ENCODE peak calls at places on chromosomes 2 and 18, in nine cellular contexts. One of them, this sample, is unnamed.

GRCh38 chr2:122034797-122035196 is 279.3 kb downstream of the TSN start:
- DNase-seq in Peyer's patch: no peak
- DNase-seq in uterus: no peak
- DNase-seq in MCF 10A: no peak
- DNase-seq in GM12878: peak; percentile 23
- DNase-seq in osteoblast: no peak
- DNase-seq in HFF-Myc: no peak
- DNase-seq in astrocyte of the spinal cord: no peak
- DNase-seq in retinal pigment epithelial cell: no peak
- DNase-seq in this sample: no peak

GRCh38 chr2:2787301-2787907 is 456.3 kb upstream of the MYT1L start:
- DNase-seq in Peyer's patch: peak; percentile 32
- DNase-seq in uterus: no peak
- DNase-seq in MCF 10A: no peak
- DNase-seq in GM12878: no peak
- DNase-seq in osteoblast: no peak
- DNase-seq in HFF-Myc: no peak
- DNase-seq in astrocyte of the spinal cord: no peak
- DNase-seq in retinal pigment epithelial cell: no peak
- DNase-seq in this sample: no peak

GRCh38 chr2:58042486-58042970 is 4.1 kb upstream of the VRK2 start:
- DNase-seq in Peyer's patch: no peak
- DNase-seq in uterus: no peak
- DNase-seq in MCF 10A: peak; percentile 92
- DNase-seq in GM12878: no peak
- DNase-seq in osteoblast: peak; percentile 47
- DNase-seq in HFF-Myc: peak; percentile 48
- DNase-seq in astrocyte of the spinal cord: peak; percentile 93
- DNase-seq in retinal pigment epithelial cell: peak; percentile 93
- DNase-seq in this sample: no peak

GRCh38 chr2:218229239-218229638 is 12.2 kb downstream of the ARPC2 start:
- DNase-seq in Peyer's patch: no peak
- DNase-seq in uterus: no peak
- DNase-seq in MCF 10A: peak; percentile 72
- DNase-seq in GM12878: peak; percentile 88
- DNase-seq in osteoblast: peak; percentile 85
- DNase-seq in HFF-Myc: peak; percentile 65
- DNase-seq in astrocyte of the spinal cord: peak; percentile 89
- DNase-seq in retinal pigment epithelial cell: peak; percentile 41
- DNase-seq in this sample: no peak

GRCh38 chr2:122683018-122683417 is 927.6 kb downstream of the TSN start:
- DNase-seq in Peyer's patch: no peak
- DNase-seq in uterus: no peak
- DNase-seq in MCF 10A: peak; percentile 0
- DNase-seq in GM12878: no peak
- DNase-seq in osteoblast: no peak
- DNase-seq in HFF-Myc: no peak
- DNase-seq in astrocyte of the spinal cord: no peak
- DNase-seq in retinal pigment epithelial cell: no peak
- DNase-seq in this sample: no peak

GRCh38 chr2:231000211-231000904 is 4.4 kb downstream of the SPATA3 start:
- DNase-seq in Peyer's patch: no peak
- DNase-seq in uterus: no peak
- DNase-seq in MCF 10A: no peak
- DNase-seq in GM12878: no peak
- DNase-seq in osteoblast: no peak
- DNase-seq in HFF-Myc: no peak
- DNase-seq in astrocyte of the spinal cord: no peak
- DNase-seq in retinal pigment epithelial cell: no peak
- DNase-seq in this sample: no peak

GRCh38 chr2:37558622-37559021 is 112.8 kb downstream of the CDC42EP3 start:
- DNase-seq in Peyer's patch: peak; percentile 54
- DNase-seq in uterus: no peak
- DNase-seq in MCF 10A: no peak
- DNase-seq in GM12878: no peak
- DNase-seq in osteoblast: no peak
- DNase-seq in HFF-Myc: no peak
- DNase-seq in astrocyte of the spinal cord: no peak
- DNase-seq in retinal pigment epithelial cell: no peak
- DNase-seq in this sample: no peak

GRCh38 chr2:156320491-156320896 is 12.0 kb downstream of the NR4A2 start:
- DNase-seq in Peyer's patch: peak; percentile 57
- DNase-seq in uterus: peak; percentile 42
- DNase-seq in MCF 10A: no peak
- DNase-seq in GM12878: no peak
- DNase-seq in osteoblast: peak; percentile 79
- DNase-seq in HFF-Myc: no peak
- DNase-seq in astrocyte of the spinal cord: no peak
- DNase-seq in retinal pigment epithelial cell: no peak
- DNase-seq in this sample: no peak

GRCh38 chr18:60064271-60064670 is 164.5 kb downstream of the PMAIP1 start:
- DNase-seq in Peyer's patch: no peak
- DNase-seq in uterus: no peak
- DNase-seq in MCF 10A: no peak
- DNase-seq in GM12878: no peak
- DNase-seq in osteoblast: no peak
- DNase-seq in HFF-Myc: no peak
- DNase-seq in astrocyte of the spinal cord: peak; percentile 10
- DNase-seq in retinal pigment epithelial cell: no peak
- DNase-seq in this sample: no peak

GRCh38 chr18:75478996-75479870 is 51.7 kb upstream of the SMIM21 start:
- DNase-seq in Peyer's patch: no peak
- DNase-seq in uterus: peak; percentile 25
- DNase-seq in MCF 10A: peak; percentile 69
- DNase-seq in GM12878: peak; percentile 4
- DNase-seq in osteoblast: no peak
- DNase-seq in HFF-Myc: peak; percentile 47
- DNase-seq in astrocyte of the spinal cord: peak; percentile 74
- DNase-seq in retinal pigment epithelial cell: no peak
- DNase-seq in this sample: no peak

GRCh38 chr2:29079887-29080286 is 5.6 kb upstream of the PCARE start:
- DNase-seq in Peyer's patch: no peak
- DNase-seq in uterus: no peak
- DNase-seq in MCF 10A: no peak
- DNase-seq in GM12878: no peak
- DNase-seq in osteoblast: no peak
- DNase-seq in HFF-Myc: no peak
- DNase-seq in astrocyte of the spinal cord: no peak
- DNase-seq in retinal pigment epithelial cell: no peak
- DNase-seq in this sample: no peak

GRCh38 chr18:13289501-13290205 is 71.1 kb downstream of the LDLRAD4 start:
- DNase-seq in Peyer's patch: no peak
- DNase-seq in uterus: peak; percentile 50
- DNase-seq in MCF 10A: no peak
- DNase-seq in GM12878: no peak
- DNase-seq in osteoblast: no peak
- DNase-seq in HFF-Myc: peak; percentile 35
- DNase-seq in astrocyte of the spinal cord: no peak
- DNase-seq in retinal pigment epithelial cell: no peak
- DNase-seq in this sample: no peak

GRCh38 chr2:43266692-43267091 is 40.3 kb upstream of the ZFP36L2 start:
- DNase-seq in Peyer's patch: peak; percentile 55
- DNase-seq in uterus: no peak
- DNase-seq in MCF 10A: no peak
- DNase-seq in GM12878: no peak
- DNase-seq in osteoblast: no peak
- DNase-seq in HFF-Myc: no peak
- DNase-seq in astrocyte of the spinal cord: no peak
- DNase-seq in retinal pigment epithelial cell: no peak
- DNase-seq in this sample: no peak

GRCh38 chr2:195660265-195660890 is 3.4 kb downstream of the SLC39A10 start:
- DNase-seq in Peyer's patch: peak; percentile 93
- DNase-seq in uterus: peak; percentile 44
- DNase-seq in MCF 10A: peak; percentile 84
- DNase-seq in GM12878: no peak
- DNase-seq in osteoblast: peak; percentile 88
- DNase-seq in HFF-Myc: peak; percentile 55
- DNase-seq in astrocyte of the spinal cord: peak; percentile 87
- DNase-seq in retinal pigment epithelial cell: peak; percentile 33
- DNase-seq in this sample: peak; percentile 56

GRCh38 chr2:76498387-76498786 is 787.7 kb upstream of the GCFC2 start:
- DNase-seq in Peyer's patch: no peak
- DNase-seq in uterus: no peak
- DNase-seq in MCF 10A: no peak
- DNase-seq in GM12878: no peak
- DNase-seq in osteoblast: no peak
- DNase-seq in HFF-Myc: no peak
- DNase-seq in astrocyte of the spinal cord: no peak
- DNase-seq in retinal pigment epithelial cell: no peak
- DNase-seq in this sample: no peak

DNA sequence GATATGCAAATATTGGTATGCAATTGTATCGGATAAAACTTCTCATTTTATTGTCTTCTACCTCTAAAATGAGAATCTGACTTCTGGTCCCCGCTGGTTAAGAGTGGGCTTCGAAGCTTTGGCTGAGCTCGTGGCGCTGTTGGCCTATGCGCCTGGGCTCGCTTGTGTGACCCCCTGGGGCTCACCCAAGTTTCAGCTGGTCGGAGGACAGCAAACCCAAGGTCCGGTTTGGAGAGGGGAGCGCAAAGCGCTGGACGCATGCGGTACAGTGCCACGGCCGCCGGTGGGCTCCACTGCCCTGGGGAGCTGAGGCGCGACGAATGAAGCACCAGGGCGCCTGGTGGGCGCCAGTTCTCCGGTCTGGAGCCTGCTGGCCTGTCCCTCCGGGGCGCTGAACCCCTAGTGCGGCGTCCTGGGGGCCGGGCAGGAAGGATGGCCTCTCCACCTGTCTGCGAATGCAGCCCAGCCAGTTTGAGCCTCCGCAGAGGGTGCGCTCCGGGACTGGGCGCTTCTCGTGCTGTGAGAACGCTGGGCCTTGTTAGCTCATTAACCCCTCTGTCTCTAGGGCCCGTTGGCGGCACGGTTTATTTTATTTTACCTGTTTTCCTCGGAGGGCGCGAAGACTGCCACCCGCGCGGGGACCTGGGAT is 10.3 kb downstream of the MEIS1 start:
- DNase-seq in Peyer's patch: no peak
- DNase-seq in uterus: peak; percentile 47
- DNase-seq in MCF 10A: no peak
- DNase-seq in GM12878: no peak
- DNase-seq in osteoblast: no peak
- DNase-seq in HFF-Myc: no peak
- DNase-seq in astrocyte of the spinal cord: peak; percentile 68
- DNase-seq in retinal pigment epithelial cell: no peak
- DNase-seq in this sample: no peak
- TF ChIP-seq CTCF in Peyer's patch: no peak
- TF ChIP-seq CTCF in uterus: peak; percentile 44
- TF ChIP-seq CTCF in MCF 10A: no peak
- TF ChIP-seq CTCF in GM12878: no peak
- TF ChIP-seq CTCF in osteoblast: no peak
- TF ChIP-seq CTCF in HFF-Myc: no peak
- TF ChIP-seq CTCF in astrocyte of the spinal cord: peak; percentile 45
- TF ChIP-seq CTCF in retinal pigment epithelial cell: no peak
- TF ChIP-seq CTCF in this sample: no peak

GRCh38 chr2:233353769-233354499 is at the start of gene DGKD:
- DNase-seq in Peyer's patch: peak; percentile 87
- DNase-seq in uterus: peak; percentile 65
- DNase-seq in MCF 10A: peak; percentile 45
- DNase-seq in GM12878: no peak
- DNase-seq in osteoblast: peak; percentile 99
- DNase-seq in HFF-Myc: no peak
- DNase-seq in astrocyte of the spinal cord: peak; percentile 42
- DNase-seq in retinal pigment epithelial cell: no peak
- DNase-seq in this sample: peak; percentile 68
- TF ChIP-seq CTCF in Peyer's patch: peak; percentile 23
- TF ChIP-seq CTCF in uterus: no peak
- TF ChIP-seq CTCF in MCF 10A: peak; percentile 24
- TF ChIP-seq CTCF in GM12878: no peak
- TF ChIP-seq CTCF in osteoblast: no peak
- TF ChIP-seq CTCF in HFF-Myc: peak; percentile 3
- TF ChIP-seq CTCF in astrocyte of the spinal cord: peak; percentile 24
- TF ChIP-seq CTCF in retinal pigment epithelial cell: peak; percentile 7
- TF ChIP-seq CTCF in this sample: no peak

GRCh38 chr18:48996901-48997463 is 46.2 kb upstream of the SMAD7 start:
- DNase-seq in Peyer's patch: no peak
- DNase-seq in uterus: no peak
- DNase-seq in MCF 10A: peak; percentile 73
- DNase-seq in GM12878: no peak
- DNase-seq in osteoblast: peak; percentile 96
- DNase-seq in HFF-Myc: peak; percentile 93
- DNase-seq in astrocyte of the spinal cord: peak; percentile 93
- DNase-seq in retinal pigment epithelial cell: peak; percentile 72
- DNase-seq in this sample: no peak
- TF ChIP-seq CTCF in Peyer's patch: no peak
- TF ChIP-seq CTCF in uterus: no peak
- TF ChIP-seq CTCF in MCF 10A: no peak
- TF ChIP-seq CTCF in GM12878: no peak
- TF ChIP-seq CTCF in osteoblast: no peak
- TF ChIP-seq CTCF in HFF-Myc: no peak
- TF ChIP-seq CTCF in astrocyte of the spinal cord: peak; percentile 2
- TF ChIP-seq CTCF in retinal pigment epithelial cell: no peak
- TF ChIP-seq CTCF in this sample: no peak

GRCh38 chr2:48906640-48907039 is 151.1 kb upstream of the LHCGR start:
- DNase-seq in Peyer's patch: no peak
- DNase-seq in uterus: no peak
- DNase-seq in MCF 10A: no peak
- DNase-seq in GM12878: no peak
- DNase-seq in osteoblast: no peak
- DNase-seq in HFF-Myc: no peak
- DNase-seq in astrocyte of the spinal cord: no peak
- DNase-seq in retinal pigment epithelial cell: no peak
- DNase-seq in this sample: no peak

GRCh38 chr2:48915227-48915626 is 159.7 kb upstream of the LHCGR start:
- DNase-seq in Peyer's patch: no peak
- DNase-seq in uterus: no peak
- DNase-seq in MCF 10A: no peak
- DNase-seq in GM12878: no peak
- DNase-seq in osteoblast: no peak
- DNase-seq in HFF-Myc: no peak
- DNase-seq in astrocyte of the spinal cord: no peak
- DNase-seq in retinal pigment epithelial cell: no peak
- DNase-seq in this sample: no peak

GRCh38 chr2:48914477-48915077 is 159.1 kb upstream of the LHCGR start:
- DNase-seq in Peyer's patch: no peak
- DNase-seq in uterus: no peak
- DNase-seq in MCF 10A: no peak
- DNase-seq in GM12878: no peak
- DNase-seq in osteoblast: no peak
- DNase-seq in HFF-Myc: no peak
- DNase-seq in astrocyte of the spinal cord: no peak
- DNase-seq in retinal pigment epithelial cell: no peak
- DNase-seq in this sample: no peak

GRCh38 chr2:48915884-48916283 is 160.4 kb upstream of the LHCGR start:
- DNase-seq in Peyer's patch: no peak
- DNase-seq in uterus: no peak
- DNase-seq in MCF 10A: no peak
- DNase-seq in GM12878: no peak
- DNase-seq in osteoblast: no peak
- DNase-seq in HFF-Myc: no peak
- DNase-seq in astrocyte of the spinal cord: no peak
- DNase-seq in retinal pigment epithelial cell: no peak
- DNase-seq in this sample: no peak

DNA sequence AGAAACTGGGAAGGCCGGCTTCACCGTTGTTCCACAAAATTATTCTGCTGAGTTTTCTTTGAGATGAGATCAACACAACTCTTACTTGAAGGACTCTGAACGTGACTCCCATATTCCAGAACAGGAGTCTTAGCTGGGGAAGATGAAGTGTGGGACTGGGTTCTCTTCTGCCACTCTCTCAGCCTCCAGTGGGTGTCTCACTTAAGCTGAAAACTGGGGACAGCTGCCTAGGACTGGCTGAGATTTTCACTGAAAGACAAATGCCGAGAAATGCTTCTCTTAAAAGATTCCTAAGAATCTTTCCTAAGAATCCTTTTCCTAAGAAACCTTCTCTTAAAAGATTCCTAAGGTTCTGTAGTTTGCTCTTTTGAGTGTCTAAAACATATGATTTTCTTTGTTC is 156.6 kb upstream of the LHCGR start:
- DNase-seq in Peyer's patch: no peak
- DNase-seq in uterus: no peak
- DNase-seq in MCF 10A: no peak
- DNase-seq in GM12878: no peak
- DNase-seq in osteoblast: no peak
- DNase-seq in HFF-Myc: no peak
- DNase-seq in astrocyte of the spinal cord: no peak
- DNase-seq in retinal pigment epithelial cell: no peak
- DNase-seq in this sample: no peak
- TF ChIP-seq CTCF in Peyer's patch: no peak
- TF ChIP-seq CTCF in uterus: no peak
- TF ChIP-seq CTCF in MCF 10A: no peak
- TF ChIP-seq CTCF in GM12878: no peak
- TF ChIP-seq CTCF in osteoblast: peak; percentile 11
- TF ChIP-seq CTCF in HFF-Myc: no peak
- TF ChIP-seq CTCF in astrocyte of the spinal cord: no peak
- TF ChIP-seq CTCF in retinal pigment epithelial cell: peak; percentile 12
- TF ChIP-seq CTCF in this sample: no peak

This sample was measured in natural killer cell.